ENCODE peak calls at places on chromosomes 7 and 10, in nine cellular contexts. One of them, this sample, is unnamed.

GRCh38 chr10:72067463-72068125 is 20.8 kb downstream of the SPOCK2 start:
- DNase-seq in prostate gland: no peak
- DNase-seq in brain microvascular endothelial cell: no peak
- DNase-seq in SK-N-MC: no peak
- DNase-seq in mesendoderm: no peak
- DNase-seq in epithelial cell of esophagus: no peak
- DNase-seq in CD8-positive, alpha-beta memory T cell: no peak
- DNase-seq in HL-60: no peak
- DNase-seq in HFF-Myc: no peak
- DNase-seq in this sample: no peak

GRCh38 chr7:121313793-121314676 is 14.8 kb upstream of the WNT16 start:
- DNase-seq in CD8-positive, alpha-beta memory T cell: no peak
- DNase-seq in SK-N-MC: peak
- DNase-seq in epithelial cell of esophagus: no peak
- DNase-seq in brain microvascular endothelial cell: no peak
- DNase-seq in prostate gland: no peak
- DNase-seq in HFF-Myc: no peak
- DNase-seq in mesendoderm: peak
- DNase-seq in HL-60: no peak
- DNase-seq in this sample: no peak

GRCh38 chr10:80486151-80486692 is 32.1 kb downstream of the TSPAN14 start:
- DNase-seq in epithelial cell of esophagus: no peak
- DNase-seq in HFF-Myc: no peak
- DNase-seq in mesendoderm: no peak
- DNase-seq in brain microvascular endothelial cell: no peak
- DNase-seq in prostate gland: no peak
- DNase-seq in CD8-positive, alpha-beta memory T cell: no peak
- DNase-seq in SK-N-MC: no peak
- DNase-seq in HL-60: peak
- DNase-seq in this sample: no peak

GRCh38 chr7:1708640-1709249 is 38.7 kb downstream of the ELFN1 start:
- DNase-seq in HFF-Myc: no peak
- DNase-seq in SK-N-MC: no peak
- DNase-seq in brain microvascular endothelial cell: no peak
- DNase-seq in epithelial cell of esophagus: no peak
- DNase-seq in mesendoderm: no peak
- DNase-seq in CD8-positive, alpha-beta memory T cell: peak
- DNase-seq in HL-60: no peak
- DNase-seq in prostate gland: no peak
- DNase-seq in this sample: no peak

GRCh38 chr7:90312745-90313144 is 8.4 kb downstream of the FAM237B start:
- DNase-seq in HL-60: no peak
- DNase-seq in CD8-positive, alpha-beta memory T cell: no peak
- DNase-seq in epithelial cell of esophagus: peak
- DNase-seq in brain microvascular endothelial cell: no peak
- DNase-seq in SK-N-MC: no peak
- DNase-seq in HFF-Myc: no peak
- DNase-seq in mesendoderm: no peak
- DNase-seq in prostate gland: no peak
- DNase-seq in this sample: no peak

GRCh38 chr10:98085238-98085637 is 49.2 kb upstream of the R3HCC1L start:
- DNase-seq in mesendoderm: no peak
- DNase-seq in prostate gland: no peak
- DNase-seq in SK-N-MC: no peak
- DNase-seq in HL-60: no peak
- DNase-seq in HFF-Myc: no peak
- DNase-seq in CD8-positive, alpha-beta memory T cell: no peak
- DNase-seq in epithelial cell of esophagus: no peak
- DNase-seq in brain microvascular endothelial cell: no peak
- DNase-seq in this sample: no peak

GRCh38 chr10:126846959-126847358 is 58.3 kb upstream of the DOCK1 start:
- DNase-seq in epithelial cell of esophagus: no peak
- DNase-seq in prostate gland: no peak
- DNase-seq in HFF-Myc: no peak
- DNase-seq in SK-N-MC: no peak
- DNase-seq in brain microvascular endothelial cell: no peak
- DNase-seq in CD8-positive, alpha-beta memory T cell: no peak
- DNase-seq in mesendoderm: peak
- DNase-seq in HL-60: no peak
- DNase-seq in this sample: no peak

GRCh38 chr10:96565774-96566173 is 21.0 kb downstream of the TM9SF3 start:
- DNase-seq in CD8-positive, alpha-beta memory T cell: no peak
- DNase-seq in brain microvascular endothelial cell: peak
- DNase-seq in HFF-Myc: peak
- DNase-seq in mesendoderm: no peak
- DNase-seq in prostate gland: no peak
- DNase-seq in HL-60: no peak
- DNase-seq in epithelial cell of esophagus: no peak
- DNase-seq in SK-N-MC: no peak
- DNase-seq in this sample: no peak

GRCh38 chr10:13225601-13226000 is 8.6 kb downstream of the UCMA start:
- DNase-seq in SK-N-MC: no peak
- DNase-seq in HL-60: no peak
- DNase-seq in HFF-Myc: no peak
- DNase-seq in prostate gland: no peak
- DNase-seq in CD8-positive, alpha-beta memory T cell: no peak
- DNase-seq in brain microvascular endothelial cell: no peak
- DNase-seq in epithelial cell of esophagus: no peak
- DNase-seq in mesendoderm: no peak
- DNase-seq in this sample: no peak

GRCh38 chr7:137682596-137682995 is 164.2 kb downstream of the DGKI start:
- DNase-seq in mesendoderm: no peak
- DNase-seq in SK-N-MC: no peak
- DNase-seq in HFF-Myc: no peak
- DNase-seq in epithelial cell of esophagus: peak
- DNase-seq in brain microvascular endothelial cell: peak
- DNase-seq in HL-60: no peak
- DNase-seq in CD8-positive, alpha-beta memory T cell: no peak
- DNase-seq in prostate gland: no peak
- DNase-seq in this sample: no peak

GRCh38 chr10:16835223-16835622 is 18.0 kb upstream of the RSU1 start:
- DNase-seq in CD8-positive, alpha-beta memory T cell: peak
- DNase-seq in SK-N-MC: no peak
- DNase-seq in mesendoderm: no peak
- DNase-seq in brain microvascular endothelial cell: no peak
- DNase-seq in HL-60: no peak
- DNase-seq in epithelial cell of esophagus: no peak
- DNase-seq in prostate gland: no peak
- DNase-seq in HFF-Myc: no peak
- DNase-seq in this sample: peak

GRCh38 chr10:11864727-11865126 is 41.6 kb downstream of the PROSER2 start:
- DNase-seq in epithelial cell of esophagus: no peak
- DNase-seq in brain microvascular endothelial cell: no peak
- DNase-seq in SK-N-MC: no peak
- DNase-seq in HL-60: no peak
- DNase-seq in mesendoderm: no peak
- DNase-seq in HFF-Myc: no peak
- DNase-seq in CD8-positive, alpha-beta memory T cell: peak
- DNase-seq in prostate gland: no peak
- DNase-seq in this sample: no peak

GRCh38 chr7:50473531-50473930 is 23.4 kb upstream of the FIGNL1 start:
- DNase-seq in HFF-Myc: no peak
- DNase-seq in HL-60: no peak
- DNase-seq in CD8-positive, alpha-beta memory T cell: no peak
- DNase-seq in prostate gland: no peak
- DNase-seq in SK-N-MC: no peak
- DNase-seq in mesendoderm: no peak
- DNase-seq in brain microvascular endothelial cell: no peak
- DNase-seq in epithelial cell of esophagus: no peak
- DNase-seq in this sample: no peak

GRCh38 chr10:129956285-129956649 is 7.8 kb downstream of the EBF3 start:
- DNase-seq in prostate gland: no peak
- DNase-seq in brain microvascular endothelial cell: no peak
- DNase-seq in HFF-Myc: no peak
- DNase-seq in CD8-positive, alpha-beta memory T cell: no peak
- DNase-seq in SK-N-MC: no peak
- DNase-seq in mesendoderm: peak
- DNase-seq in epithelial cell of esophagus: no peak
- DNase-seq in HL-60: no peak
- DNase-seq in this sample: no peak

GRCh38 chr7:158563911-158564647 is 23.5 kb downstream of the PTPRN2 start:
- DNase-seq in CD8-positive, alpha-beta memory T cell: no peak
- DNase-seq in HL-60: no peak
- DNase-seq in mesendoderm: no peak
- DNase-seq in HFF-Myc: no peak
- DNase-seq in brain microvascular endothelial cell: no peak
- DNase-seq in epithelial cell of esophagus: no peak
- DNase-seq in prostate gland: no peak
- DNase-seq in SK-N-MC: no peak
- DNase-seq in this sample: no peak

GRCh38 chr10:43706166-43706565 is 57.5 kb upstream of the ZNF32 start:
- DNase-seq in brain microvascular endothelial cell: no peak
- DNase-seq in HFF-Myc: no peak
- DNase-seq in HL-60: no peak
- DNase-seq in prostate gland: no peak
- DNase-seq in epithelial cell of esophagus: no peak
- DNase-seq in mesendoderm: no peak
- DNase-seq in CD8-positive, alpha-beta memory T cell: no peak
- DNase-seq in SK-N-MC: no peak
- DNase-seq in this sample: no peak

GRCh38 chr7:70630647-70631457 is 501.1 kb upstream of the GALNT17 start:
- DNase-seq in SK-N-MC: no peak
- DNase-seq in epithelial cell of esophagus: no peak
- DNase-seq in HL-60: no peak
- DNase-seq in brain microvascular endothelial cell: no peak
- DNase-seq in CD8-positive, alpha-beta memory T cell: no peak
- DNase-seq in mesendoderm: no peak
- DNase-seq in HFF-Myc: no peak
- DNase-seq in prostate gland: no peak
- DNase-seq in this sample: no peak

GRCh38 chr7:6559896-6560295 is 8.6 kb upstream of the GRID2IP start:
- DNase-seq in HFF-Myc: no peak
- DNase-seq in prostate gland: no peak
- DNase-seq in SK-N-MC: no peak
- DNase-seq in epithelial cell of esophagus: no peak
- DNase-seq in HL-60: no peak
- DNase-seq in CD8-positive, alpha-beta memory T cell: no peak
- DNase-seq in mesendoderm: no peak
- DNase-seq in brain microvascular endothelial cell: no peak
- DNase-seq in this sample: no peak
- H3K4me3 ChIP-seq in HFF-Myc: no peak
- H3K4me3 ChIP-seq in prostate gland: no peak
- H3K4me3 ChIP-seq in SK-N-MC: no peak
- H3K4me3 ChIP-seq in epithelial cell of esophagus: no peak
- H3K4me3 ChIP-seq in HL-60: no peak
- H3K4me3 ChIP-seq in CD8-positive, alpha-beta memory T cell: no peak
- H3K4me3 ChIP-seq in mesendoderm: no peak
- H3K4me3 ChIP-seq in brain microvascular endothelial cell: no peak
- H3K4me3 ChIP-seq in this sample: no peak

GRCh38 chr10:112956631-112957350 is 6.7 kb downstream of the TCF7L2 start:
- DNase-seq in mesendoderm: no peak
- DNase-seq in CD8-positive, alpha-beta memory T cell: no peak
- DNase-seq in HL-60: no peak
- DNase-seq in brain microvascular endothelial cell: no peak
- DNase-seq in SK-N-MC: no peak
- DNase-seq in epithelial cell of esophagus: no peak
- DNase-seq in prostate gland: peak
- DNase-seq in HFF-Myc: no peak
- DNase-seq in this sample: no peak
- H3K4me3 ChIP-seq in mesendoderm: no peak
- H3K4me3 ChIP-seq in CD8-positive, alpha-beta memory T cell: no peak
- H3K4me3 ChIP-seq in HL-60: no peak
- H3K4me3 ChIP-seq in brain microvascular endothelial cell: no peak
- H3K4me3 ChIP-seq in SK-N-MC: no peak
- H3K4me3 ChIP-seq in epithelial cell of esophagus: no peak
- H3K4me3 ChIP-seq in prostate gland: no peak
- H3K4me3 ChIP-seq in HFF-Myc: peak
- H3K4me3 ChIP-seq in this sample: no peak

DNA sequence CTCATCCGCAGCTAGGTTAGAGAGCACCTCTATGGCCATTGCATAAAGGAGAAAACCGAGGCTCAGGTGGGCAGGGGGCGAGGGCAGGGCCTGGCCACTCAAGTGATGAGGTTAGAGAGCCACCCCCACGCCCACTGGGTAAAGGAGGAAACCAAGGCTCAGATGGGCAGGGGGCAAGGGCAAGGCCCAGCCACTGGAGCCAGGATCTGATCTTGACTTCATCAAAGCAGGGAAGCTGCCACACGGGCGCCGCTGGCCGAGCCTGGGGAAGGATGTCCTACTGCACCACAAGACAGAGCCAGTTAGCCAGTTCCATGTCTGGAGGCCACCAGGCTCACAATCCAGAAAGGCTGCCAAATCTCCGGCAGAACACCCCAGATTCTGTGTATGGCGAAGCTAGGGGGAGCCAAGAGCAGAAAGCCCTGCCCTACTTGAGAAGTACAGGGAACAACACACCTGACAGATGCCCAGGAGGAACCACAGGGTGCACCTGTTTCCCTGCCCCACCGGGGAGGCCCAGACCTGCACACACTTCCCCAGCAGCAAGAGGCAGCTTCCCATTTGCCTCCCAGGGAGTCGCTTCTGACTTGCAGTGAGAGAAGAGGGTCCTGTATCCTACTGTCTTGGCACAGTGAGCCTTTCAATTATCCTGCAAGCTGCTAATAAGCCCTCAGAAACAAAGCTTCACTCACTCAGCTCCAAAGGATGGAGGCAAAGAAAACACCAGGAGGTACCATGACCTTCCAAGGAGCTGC is 101.9 kb downstream of the TNS3 start:
- DNase-seq in epithelial cell of esophagus: no peak
- DNase-seq in mesendoderm: no peak
- DNase-seq in prostate gland: no peak
- DNase-seq in brain microvascular endothelial cell: no peak
- DNase-seq in SK-N-MC: no peak
- DNase-seq in HL-60: no peak
- DNase-seq in CD8-positive, alpha-beta memory T cell: no peak
- DNase-seq in HFF-Myc: no peak
- DNase-seq in this sample: no peak
- H3K4me3 ChIP-seq in epithelial cell of esophagus: no peak
- H3K4me3 ChIP-seq in mesendoderm: no peak
- H3K4me3 ChIP-seq in prostate gland: no peak
- H3K4me3 ChIP-seq in brain microvascular endothelial cell: no peak
- H3K4me3 ChIP-seq in SK-N-MC: no peak
- H3K4me3 ChIP-seq in HL-60: no peak
- H3K4me3 ChIP-seq in CD8-positive, alpha-beta memory T cell: no peak
- H3K4me3 ChIP-seq in HFF-Myc: no peak
- H3K4me3 ChIP-seq in this sample: no peak

DNA sequence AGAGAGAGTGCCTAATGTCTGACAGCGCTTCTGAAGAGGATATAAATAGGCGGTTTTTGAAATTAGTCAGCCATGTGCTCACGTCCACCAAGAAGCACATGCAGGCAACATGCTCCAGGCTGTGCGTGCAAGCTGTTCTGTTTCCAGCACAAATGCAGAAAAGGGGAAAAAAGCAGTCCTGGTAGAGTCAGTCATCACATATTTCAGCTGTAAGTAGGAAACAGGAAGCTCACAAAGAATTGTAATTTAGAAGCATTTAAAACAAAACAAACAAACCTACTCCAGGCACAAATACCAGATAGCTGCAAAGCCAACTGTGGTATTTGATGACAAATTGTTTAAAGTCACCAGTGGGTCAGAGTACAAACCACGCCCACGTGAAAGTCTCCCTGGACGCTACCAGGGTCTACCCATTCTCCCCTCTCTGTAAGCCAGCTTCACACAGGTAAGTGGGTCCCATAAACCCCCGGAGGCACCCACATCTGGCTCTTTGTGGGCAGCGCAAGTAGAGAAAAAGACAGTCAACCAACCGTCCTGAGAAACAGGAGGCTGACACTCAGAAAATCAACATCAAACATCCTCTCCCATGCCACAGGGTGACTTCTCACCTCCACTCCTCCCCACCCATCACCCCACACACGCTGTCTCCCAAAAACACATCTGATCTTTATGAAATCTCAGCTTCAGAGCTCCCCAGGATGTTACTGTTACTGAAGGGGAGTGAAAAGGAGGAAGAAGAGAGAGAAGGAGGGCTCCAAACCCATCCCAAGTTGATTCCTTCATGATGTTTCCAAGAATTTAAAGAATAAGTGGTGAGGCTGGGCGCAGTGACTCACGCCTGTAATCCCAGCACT is 186.4 kb downstream of the FAM107B start:
- DNase-seq in HFF-Myc: peak
- DNase-seq in prostate gland: no peak
- DNase-seq in epithelial cell of esophagus: peak
- DNase-seq in SK-N-MC: no peak
- DNase-seq in HL-60: no peak
- DNase-seq in brain microvascular endothelial cell: peak
- DNase-seq in mesendoderm: no peak
- DNase-seq in CD8-positive, alpha-beta memory T cell: peak
- DNase-seq in this sample: no peak
- H3K4me3 ChIP-seq in HFF-Myc: peak
- H3K4me3 ChIP-seq in prostate gland: no peak
- H3K4me3 ChIP-seq in epithelial cell of esophagus: no peak
- H3K4me3 ChIP-seq in SK-N-MC: no peak
- H3K4me3 ChIP-seq in HL-60: no peak
- H3K4me3 ChIP-seq in brain microvascular endothelial cell: peak
- H3K4me3 ChIP-seq in mesendoderm: no peak
- H3K4me3 ChIP-seq in CD8-positive, alpha-beta memory T cell: peak
- H3K4me3 ChIP-seq in this sample: no peak